ENCODE peak calls at places on chromosome 20, in five cellular contexts. X, Y, V, U and R are unnamed samples.

GRCh38 chr20:9520096-9520495 is 5.7 kb downstream of the LAMP5 start:
- DNase-seq in X (no peak), Y (no peak), V (no peak), U (no peak), R (no peak)

GRCh38 chr20:60402209-60403058 is 444.2 kb downstream of the CDH26 start:
- DNase-seq in X (no peak), Y (no peak), V (no peak), U (no peak), R (no peak)

GRCh38 chr20:24779166-24779565 is 169.9 kb upstream of the CST7 start:
- DNase-seq in X (no peak), Y (no peak), V (no peak), U (no peak), R (peak; percentile 27)

GRCh38 chr20:24741673-24742072 is 207.4 kb upstream of the CST7 start:
- DNase-seq in X (no peak), Y (no peak), V (no peak), U (no peak), R (no peak)

GRCh38 chr20:819680-820327 is 13.7 kb upstream of the FAM110A start:
- DNase-seq in X (no peak), Y (no peak), V (no peak), U (no peak), R (no peak)

GRCh38 chr20:52533401-52533800 is 341.8 kb upstream of the ZFP64 start:
- DNase-seq in X (no peak), Y (no peak), V (no peak), U (no peak), R (no peak)

GRCh38 chr20:31606928-31607639 is 2.0 kb downstream of the ID1 start:
- DNase-seq in X (peak; percentile 55), Y (peak; percentile 57), V (peak; percentile 80), U (peak; percentile 69), R (no peak)

GRCh38 chr20:25580711-25581110 is 4.6 kb downstream of the NINL start:
- DNase-seq in X (no peak), Y (no peak), V (no peak), U (no peak), R (no peak)

GRCh38 chr20:43680976-43681375 is 14.1 kb downstream of the MYBL2 start:
- DNase-seq in X (no peak), Y (no peak), V (no peak), U (no peak), R (no peak)

GRCh38 chr20:25308083-25308491 is 60.2 kb downstream of the PYGB start:
- DNase-seq in X (no peak), Y (no peak), V (no peak), U (no peak), R (peak; percentile 58)

DNA sequence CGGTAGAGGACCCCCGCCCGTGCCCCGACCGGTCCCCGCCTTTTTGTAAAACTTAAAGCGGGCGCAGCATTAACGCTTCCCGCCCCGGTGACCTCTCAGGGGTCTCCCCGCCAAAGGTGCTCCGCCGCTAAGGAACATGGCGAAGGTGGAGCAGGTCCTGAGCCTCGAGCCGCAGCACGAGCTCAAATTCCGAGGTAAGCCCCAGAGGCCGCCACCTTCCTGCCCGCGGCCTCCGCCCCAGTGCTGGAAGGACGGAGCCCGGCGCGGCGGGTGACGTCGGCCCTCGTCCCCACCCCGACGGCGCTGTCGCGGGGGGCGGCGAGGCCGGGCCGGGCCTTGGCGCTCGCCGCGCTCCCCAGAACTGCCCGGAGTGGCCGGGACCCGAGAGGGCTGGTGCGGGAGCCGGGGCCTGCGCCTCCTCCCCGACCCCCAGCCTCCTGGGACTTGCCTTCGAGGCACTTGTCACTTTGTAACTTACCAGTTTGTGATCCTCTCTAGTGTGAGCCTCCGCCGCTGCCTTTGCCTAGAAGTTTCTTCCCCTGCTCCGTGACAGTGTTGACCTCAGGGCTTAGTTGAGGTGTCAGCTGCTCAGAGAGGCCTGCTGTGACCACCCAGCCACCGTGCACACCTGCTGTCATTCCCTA is 417 bp downstream of the VAPB start:
- DNase-seq in X (peak; percentile 48), Y (peak; percentile 92), V (no peak), U (peak; percentile 74), R (peak; percentile 72)
- TF ChIP-seq EP300 in X (no peak), Y (no peak), V (no peak), U (no peak), R (no peak)

DNA sequence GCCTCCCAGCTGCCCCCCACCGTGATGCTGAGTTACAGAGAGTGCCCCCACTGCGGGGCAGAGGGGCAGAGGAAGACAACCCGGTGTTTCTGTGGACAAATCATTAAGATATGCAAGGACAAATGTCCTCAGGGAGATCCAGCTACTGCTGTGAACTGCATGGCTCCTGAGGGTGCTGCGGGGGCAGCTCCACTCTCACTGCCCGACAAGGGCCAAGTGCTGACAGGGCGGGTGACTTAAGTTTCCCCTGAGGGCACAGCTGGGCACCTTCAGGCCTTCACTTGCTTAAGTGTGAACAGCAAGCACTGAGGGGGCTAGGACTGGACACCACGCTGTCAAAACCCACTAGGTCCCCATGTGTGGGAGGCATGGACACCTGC is 26.2 kb upstream of the TCFL5 start:
- DNase-seq in X (no peak), Y (no peak), V (no peak), U (peak; percentile 26), R (no peak)
- TF ChIP-seq EP300 in X (no peak), Y (no peak), V (no peak), U (no peak), R (no peak)

GRCh38 chr20:34753706-34754461 is 49.7 kb downstream of the TP53INP2 start:
- DNase-seq in X (no peak), Y (no peak), V (no peak), U (no peak), R (no peak)

GRCh38 chr20:34754611-34755010 is 50.5 kb downstream of the TP53INP2 start:
- DNase-seq in X (no peak), Y (no peak), V (no peak), U (no peak), R (no peak)

GRCh38 chr20:34750484-34750883 is 46.3 kb downstream of the TP53INP2 start:
- DNase-seq in X (no peak), Y (no peak), V (no peak), U (no peak), R (no peak)

GRCh38 chr20:34751453-34751852 is 47.3 kb downstream of the TP53INP2 start:
- DNase-seq in X (no peak), Y (no peak), V (no peak), U (no peak), R (no peak)

GRCh38 chr20:34755367-34755766 is 51.2 kb downstream of the TP53INP2 start:
- DNase-seq in X (no peak), Y (no peak), V (no peak), U (no peak), R (no peak)
- TF ChIP-seq EP300 in X (no peak), Y (no peak), V (no peak), U (no peak), R (no peak)

GRCh38 chr20:45701873-45702272 is at the start of gene WFDC13:
- DNase-seq in X (no peak), Y (no peak), V (no peak), U (no peak), R (no peak)

GRCh38 chr20:45704969-45705637 is at the start of gene WFDC10B:
- DNase-seq in X (peak; percentile 25), Y (no peak), V (no peak), U (no peak), R (no peak)

GRCh38 chr20:45695496-45695895 is 6.3 kb upstream of the WFDC13 start:
- DNase-seq in X (no peak), Y (no peak), V (no peak), U (no peak), R (no peak)

GRCh38 chr20:45701104-45701503 is 734 bp upstream of the WFDC13 start:
- DNase-seq in X (no peak), Y (no peak), V (no peak), U (no peak), R (no peak)
- TF ChIP-seq EP300 in X (no peak), Y (no peak), V (no peak), U (no peak), R (no peak)

DNA sequence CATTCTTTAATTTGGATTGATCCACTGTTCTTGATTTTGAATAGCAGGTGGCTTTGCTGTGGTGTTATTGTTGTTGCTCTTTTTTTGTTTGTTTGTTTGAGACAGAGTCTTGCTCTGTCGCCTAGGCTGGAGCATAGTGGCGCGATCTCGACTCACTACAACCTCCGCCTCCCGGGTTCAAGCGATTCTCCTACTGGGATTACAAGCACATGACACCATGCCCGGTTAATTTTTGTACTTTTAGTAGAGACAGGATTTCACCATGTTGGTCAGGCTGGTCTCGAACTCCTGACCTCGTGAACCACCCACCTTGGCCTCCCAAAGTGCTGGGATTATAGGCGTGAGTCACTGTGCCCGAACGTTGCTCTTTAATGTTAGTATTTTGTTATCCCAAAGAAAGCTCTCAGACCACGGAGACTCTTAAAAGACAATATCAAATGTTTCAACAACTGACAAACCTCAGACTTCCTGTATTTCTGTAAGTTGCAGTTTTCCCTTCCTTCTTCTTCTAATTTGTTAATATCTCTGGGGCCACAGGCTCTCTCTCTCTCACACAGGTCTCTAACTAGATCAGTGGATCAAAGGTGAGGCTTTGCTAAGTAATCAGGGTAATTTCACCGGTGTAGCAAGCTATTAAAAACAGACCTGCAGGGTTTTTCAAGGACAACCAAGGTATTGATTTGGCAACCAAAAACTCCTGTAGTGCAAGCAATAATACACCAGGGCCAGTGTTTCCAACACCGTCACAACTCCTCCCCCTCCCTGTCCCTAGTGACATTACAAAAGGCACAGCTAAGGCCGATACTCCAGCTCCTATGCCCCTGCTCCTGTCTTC is 48.8 kb upstream of the ZNF217 start:
- DNase-seq in X (peak; percentile 66), Y (no peak), V (peak; percentile 81), U (no peak), R (no peak)
- TF ChIP-seq EP300 in X (no peak), Y (no peak), V (no peak), U (no peak), R (no peak)

DNA sequence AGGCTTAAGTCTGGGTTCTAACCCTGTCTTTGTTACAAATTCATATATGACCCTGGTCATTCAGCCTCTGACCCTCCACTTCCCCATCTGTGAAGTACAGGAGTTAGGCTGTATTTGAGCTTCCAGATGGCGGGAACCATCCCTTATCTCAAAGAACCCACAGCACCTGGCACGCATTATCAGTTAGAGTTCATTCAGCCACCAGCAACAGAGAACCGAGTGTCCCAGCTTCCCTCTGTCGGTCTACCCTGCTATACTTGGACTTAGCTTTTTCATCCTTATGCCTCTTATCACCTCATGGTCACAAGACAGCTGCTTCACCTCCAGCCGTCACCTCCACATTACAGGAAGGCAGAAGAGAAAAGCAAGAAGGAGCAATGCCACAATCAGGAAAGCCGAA is 147.8 kb downstream of the EYA2 start:
- DNase-seq in X (no peak), Y (no peak), V (no peak), U (peak; percentile 32), R (no peak)
- TF ChIP-seq EP300 in X (no peak), Y (no peak), V (no peak), U (no peak), R (no peak)

GRCh38 chr20:50165687-50166554 is 12.4 kb upstream of the PEDS1 start:
- DNase-seq in X (peak; percentile 98), Y (no peak), V (peak; percentile 99), U (peak; percentile 88), R (peak; percentile 100)
- TF ChIP-seq EP300 in X (peak; percentile 76), Y (no peak), V (peak; percentile 68), U (peak; percentile 83), R (peak; percentile 53)